ENCODE peak calls at places on chromosomes 6 and 20, in four cellular contexts. J, X, D and I are unnamed samples.

GRCh38 chr6:42177514-42178364 is 4.6 kb downstream of the GUCA1A start:
- DNase-seq in J (no peak), X (no peak), D (peak; percentile 50), I (peak; percentile 85)

GRCh38 chr6:31285496-31285895 is 13.6 kb upstream of the HLA-C start:
- DNase-seq in J (no peak), X (no peak), D (no peak), I (no peak)

GRCh38 chr20:13336308-13337089 is 115.4 kb downstream of the ISM1 start:
- DNase-seq in J (no peak), X (no peak), D (no peak), I (no peak)

GRCh38 chr20:29443819-29444218 is 1813.6 kb upstream of the DEFB115 start:
- DNase-seq in J (peak; percentile 42), X (no peak), D (no peak), I (no peak)

GRCh38 chr20:4318891-4319290 is 303.5 kb upstream of the RNF24 start:
- DNase-seq in J (no peak), X (no peak), D (no peak), I (no peak)

GRCh38 chr6:1577146-1577680 is 32.5 kb upstream of the FOXC1 start:
- DNase-seq in J (no peak), X (no peak), D (no peak), I (no peak)

GRCh38 chr20:59709636-59710035 is 105.3 kb downstream of the PHACTR3 start:
- DNase-seq in J (no peak), X (no peak), D (no peak), I (no peak)

GRCh38 chr20:34567885-34568865 is 9.7 kb downstream of the MAP1LC3A start:
- DNase-seq in J (no peak), X (no peak), D (no peak), I (no peak)

GRCh38 chr6:15336905-15337583 is 91.2 kb downstream of the JARID2 start:
- DNase-seq in J (no peak), X (no peak), D (no peak), I (no peak)

GRCh38 chr20:23284009-23284408 is 66.6 kb upstream of the NXT1 start:
- DNase-seq in J (no peak), X (no peak), D (no peak), I (no peak)

GRCh38 chr6:3500262-3501001 is 43.6 kb upstream of the SLC22A23 start:
- DNase-seq in J (no peak), X (no peak), D (no peak), I (no peak)

GRCh38 chr20:14220986-14221385 is 116.4 kb downstream of the FLRT3 start:
- DNase-seq in J (no peak), X (no peak), D (no peak), I (no peak)

GRCh38 chr6:129744201-129744879 is 34.4 kb upstream of the ARHGAP18 start:
- DNase-seq in J (no peak), X (no peak), D (no peak), I (peak; percentile 44)

GRCh38 chr20:51914758-51915157 is 112.4 kb upstream of the SALL4 start:
- DNase-seq in J (no peak), X (no peak), D (no peak), I (no peak)

GRCh38 chr6:170128811-170129681 is 161.8 kb downstream of the DLL1 start:
- DNase-seq in J (no peak), X (no peak), D (no peak), I (no peak)

GRCh38 chr6:167235421-167236238 is 55.5 kb upstream of the UNC93A start:
- DNase-seq in J (no peak), X (no peak), D (no peak), I (no peak)

GRCh38 chr6:31778193-31778592 is 1.1 kb upstream of the VWA7 start:
- DNase-seq in J (no peak), X (no peak), D (no peak), I (no peak)

GRCh38 chr6:139690007-139690406 is 315.6 kb upstream of the CITED2 start:
- DNase-seq in J (no peak), X (no peak), D (no peak), I (no peak)

GRCh38 chr20:21681219-21681931 is 24.1 kb upstream of the PAX1 start:
- DNase-seq in J (no peak), X (no peak), D (no peak), I (no peak)

GRCh38 chr6:110421749-110422443 is 6.5 kb upstream of the DDO start:
- DNase-seq in J (no peak), X (no peak), D (no peak), I (no peak)

GRCh38 chr6:168441434-168442391 is 729 bp downstream of the SMOC2 start:
- DNase-seq in J (no peak), X (no peak), D (peak; percentile 29), I (peak; percentile 63)

GRCh38 chr6:39790772-39791171 is 1.4 kb upstream of the DAAM2 start:
- DNase-seq in J (no peak), X (no peak), D (no peak), I (no peak)

GRCh38 chr6:53020005-53020744 is 25.1 kb upstream of the GSTA4 start:
- DNase-seq in J (no peak), X (no peak), D (no peak), I (no peak)

GRCh38 chr6:110949679-110950285 is 8.7 kb upstream of the GTF3C6 start:
- DNase-seq in J (no peak), X (no peak), D (no peak), I (peak; percentile 29)